ENCODE peak calls at places on chromosomes 1 and 21, in nine cellular contexts. R is small intestine; L is left lung; K is neuronal stem cell; T is pancreas; Z is heart right ventricle; M is fibroblast of lung; A is tibial nerve; F is CD8-positive, alpha-beta memory T cell. X is an unnamed sample. For H3K9me3 and H3K36me3, the result is how much of the 10 kb centered on the place peaks cover.

GRCh38 chr1:230073371-230074035 is 6.5 kb downstream of the GALNT2 start:
- DNase-seq in R (no peak), L (no peak), K (no peak), T (no peak), Z (no peak), M (peak), A (no peak), F (no peak), X (no peak)

GRCh38 chr1:63322248-63322943 is at the start of gene FOXD3:
- DNase-seq in R (peak), L (peak), K (peak), T (peak), Z (peak), M (no peak), A (peak), F (no peak), X (peak)

GRCh38 chr21:34889287-34889536 is 159.9 kb downstream of the RUNX1 start:
- DNase-seq in R (peak), L (peak), K (no peak), T (no peak), Z (peak), M (peak), A (no peak), F (no peak), X (peak)

GRCh38 chr21:43312751-43313169 is 114.2 kb downstream of the SIK1 start:
- DNase-seq in R (no peak), L (peak), K (no peak), T (peak), Z (no peak), M (no peak), A (no peak), F (no peak), X (peak)

GRCh38 chr1:202017385-202018225 is 7.2 kb downstream of the ELF3 start:
- DNase-seq in R (peak), L (peak), K (no peak), T (peak), Z (no peak), M (no peak), A (no peak), F (no peak), X (peak)

GRCh38 chr1:46342084-46342656 is 1.6 kb downstream of the NSUN4 start:
- DNase-seq in R (no peak), L (no peak), K (no peak), T (no peak), Z (no peak), M (peak), A (no peak), F (no peak), X (no peak)

GRCh38 chr21:15204140-15204774 is 139.5 kb upstream of the NRIP1 start:
- DNase-seq in R (no peak), L (no peak), K (no peak), T (no peak), Z (no peak), M (no peak), A (no peak), F (no peak), X (no peak)

GRCh38 chr1:193181985-193182384 is 4.4 kb downstream of the B3GALT2 start:
- DNase-seq in R (no peak), L (no peak), K (no peak), T (no peak), Z (peak), M (peak), A (no peak), F (no peak), X (no peak)

GRCh38 chr1:69504730-69505252 is 62.9 kb upstream of the LRRC7 start:
- DNase-seq in R (no peak), L (no peak), K (no peak), T (no peak), Z (no peak), M (no peak), A (no peak), F (no peak), X (no peak)

GRCh38 chr1:177847843-177848242 is 122.0 kb downstream of the SEC16B start:
- DNase-seq in R (no peak), L (no peak), K (no peak), T (no peak), Z (no peak), M (peak), A (no peak), F (no peak), X (no peak)

GRCh38 chr1:51973587-51974474 is 16.7 kb downstream of the RAB3B start:
- DNase-seq in R (no peak), L (no peak), K (no peak), T (no peak), Z (no peak), M (peak), A (no peak), F (no peak), X (no peak)

GRCh38 chr1:25871086-25871703 is 4.3 kb downstream of the PAQR7 start:
- DNase-seq in R (peak), L (peak), K (no peak), T (no peak), Z (no peak), M (no peak), A (no peak), F (no peak), X (no peak)

GRCh38 chr1:172906778-172907592 is 143.8 kb downstream of the TNFSF18 start:
- DNase-seq in R (peak), L (no peak), K (no peak), T (no peak), Z (no peak), M (peak), A (no peak), F (peak), X (no peak)

GRCh38 chr1:246788895-246789338 is 64.7 kb downstream of the SCCPDH start:
- DNase-seq in R (no peak), L (no peak), K (no peak), T (no peak), Z (no peak), M (peak), A (no peak), F (no peak), X (no peak)

GRCh38 chr21:45291613-45292398 is 4.1 kb upstream of the POFUT2 start:
- DNase-seq in R (no peak), L (peak), K (no peak), T (peak), Z (no peak), M (no peak), A (peak), F (no peak), X (no peak)

GRCh38 chr1:233843523-233844204 is 60.8 kb upstream of the SLC35F3 start:
- DNase-seq in R (no peak), L (no peak), K (no peak), T (no peak), Z (no peak), M (peak), A (no peak), F (no peak), X (no peak)

GRCh38 chr1:226649780-226650179 is 89.3 kb downstream of the ITPKB start:
- DNase-seq in R (no peak), L (no peak), K (no peak), T (peak), Z (no peak), M (peak), A (no peak), F (peak), X (peak)

DNA sequence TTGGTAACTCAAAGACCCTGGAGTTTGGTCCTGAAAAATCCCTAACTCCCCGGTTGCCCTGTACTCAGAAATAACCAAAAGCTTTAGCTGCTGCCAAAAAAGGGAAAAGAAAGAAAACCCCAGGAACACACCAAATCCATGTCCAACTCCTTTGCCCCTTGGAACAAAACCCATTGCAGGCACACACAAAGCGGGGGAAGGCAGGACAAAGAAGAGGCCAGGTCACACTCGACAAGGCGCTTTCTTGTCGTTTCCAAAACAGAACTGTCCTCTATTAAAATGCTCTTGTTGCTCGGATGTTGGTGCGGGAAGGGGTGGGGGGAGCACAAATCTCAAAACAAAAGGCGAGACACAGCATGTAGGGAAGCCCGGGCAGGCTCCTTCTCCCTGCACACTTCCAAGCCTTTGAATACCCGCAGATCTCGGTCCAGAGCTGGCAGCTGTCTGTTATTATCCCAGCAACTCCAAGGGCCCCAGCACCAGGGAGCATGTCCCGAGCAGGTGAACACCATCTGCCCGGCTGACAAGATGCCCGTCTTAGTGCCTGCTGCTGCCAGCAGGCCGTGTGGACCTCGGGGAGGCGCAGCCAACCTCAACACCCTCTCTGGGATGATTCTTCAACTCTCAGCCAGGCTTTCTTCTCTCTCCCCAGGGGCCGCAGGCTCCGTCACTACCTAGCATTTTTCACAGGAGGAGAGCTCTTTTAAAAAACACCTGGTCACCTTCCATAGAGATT is 96.4 kb downstream of the SSBP3 start:
- DNase-seq in R (no peak), L (no peak), K (peak), T (no peak), Z (no peak), M (no peak), A (no peak), F (no peak), X (no peak)
- H3K4me3 ChIP-seq in R (no peak), L (no peak), K (no peak), T (no peak), Z (no peak), M (no peak), A (no peak), F (no peak), X (no peak)

GRCh38 chr1:237580726-237581125 is 310.0 kb downstream of the ZP4 start:
- DNase-seq in R (no peak), L (no peak), K (no peak), T (no peak), Z (no peak), M (no peak), A (no peak), F (no peak), X (no peak)
- H3K9me3 ChIP-seq in R (under half), L (under half), K (under half), T (under half), Z (under half), M (under half), A (under half), F (under half), X (under half)

GRCh38 chr1:31521761-31522555 is 54.4 kb upstream of the TINAGL1 start:
- DNase-seq in R (no peak), L (no peak), K (no peak), T (no peak), Z (no peak), M (no peak), A (no peak), F (no peak), X (no peak)

GRCh38 chr1:31515936-31516335 is 60.4 kb upstream of the TINAGL1 start:
- DNase-seq in R (no peak), L (no peak), K (no peak), T (no peak), Z (no peak), M (no peak), A (no peak), F (no peak), X (no peak)

GRCh38 chr1:31514117-31514516 is 62.2 kb upstream of the TINAGL1 start:
- DNase-seq in R (no peak), L (no peak), K (no peak), T (no peak), Z (no peak), M (no peak), A (no peak), F (no peak), X (no peak)

GRCh38 chr1:31515061-31515775 is 61.1 kb upstream of the TINAGL1 start:
- DNase-seq in R (no peak), L (no peak), K (no peak), T (no peak), Z (no peak), M (no peak), A (no peak), F (no peak), X (no peak)

GRCh38 chr1:31517301-31517700 is 59.0 kb upstream of the TINAGL1 start:
- DNase-seq in R (no peak), L (no peak), K (no peak), T (no peak), Z (no peak), M (no peak), A (no peak), F (no peak), X (no peak)
- H3K36me3 ChIP-seq in R (under half), L (under half), K (under half), T (under half), Z (under half), M (under half), A (under half), F (under half), X (under half)

DNA sequence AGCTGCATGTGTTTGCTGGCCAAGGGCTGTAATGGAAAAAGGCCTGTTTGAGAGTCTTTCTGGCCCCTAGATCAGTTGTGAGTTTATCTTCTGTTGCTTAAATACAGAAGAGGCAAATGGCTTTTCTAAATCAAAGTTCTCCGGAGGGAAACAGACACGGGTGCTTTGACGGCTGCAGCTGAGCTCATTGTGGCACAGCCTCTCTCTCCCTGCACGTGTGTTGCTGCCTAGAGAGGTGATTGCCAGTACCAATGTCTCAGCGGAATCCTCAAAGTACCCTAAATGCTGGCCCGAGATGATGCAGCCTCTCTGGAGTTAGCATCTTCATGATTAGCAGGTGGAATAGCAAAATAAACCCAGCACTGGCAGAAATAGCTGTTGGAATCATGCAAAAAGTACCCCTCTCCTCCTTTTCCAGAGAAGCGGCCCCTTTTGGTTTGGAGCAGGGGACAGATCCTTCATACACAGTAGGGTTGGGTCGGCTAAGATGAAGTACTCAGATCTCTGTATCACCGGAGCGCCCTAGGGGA is 192.2 kb downstream of the PRDM2 start:
- DNase-seq in R (no peak), L (no peak), K (peak), T (no peak), Z (no peak), M (no peak), A (no peak), F (no peak), X (no peak)
- H3K4me3 ChIP-seq in R (peak), L (peak), K (peak), T (no peak), Z (peak), M (no peak), A (no peak), F (no peak), X (peak)

DNA sequence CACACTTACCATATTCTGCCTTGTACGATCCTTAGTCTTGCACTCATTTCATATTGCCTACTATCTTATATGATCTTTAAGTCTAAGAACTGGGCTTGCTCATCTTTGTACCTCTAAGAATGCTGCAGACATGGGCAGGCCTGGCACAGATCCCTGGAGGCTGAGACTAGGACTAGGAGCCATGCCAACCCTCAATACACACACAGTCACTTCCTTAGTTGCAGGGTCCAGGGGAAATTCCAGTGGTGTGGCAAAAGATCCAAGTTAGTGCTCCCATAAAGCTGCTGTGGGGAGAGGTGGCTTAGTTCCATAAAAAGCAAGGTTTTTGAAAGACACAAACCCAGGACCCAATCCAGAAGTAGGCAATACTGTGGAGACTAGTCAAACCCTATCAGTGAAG is 59.9 kb downstream of the CYYR1 start:
- DNase-seq in R (no peak), L (no peak), K (no peak), T (no peak), Z (no peak), M (peak), A (no peak), F (no peak), X (no peak)
- H3K9me3 ChIP-seq in R (under half), L (under half), K (under half), T (under half), Z (under half), M (under half), A (under half), F (under half), X (under half)

GRCh38 chr1:10519016-10519417 is 44.3 kb downstream of the PEX14 start:
- DNase-seq in R (no peak), L (peak), K (no peak), T (no peak), Z (no peak), M (no peak), A (no peak), F (no peak), X (no peak)

GRCh38 chr1:10516244-10516643 is 41.5 kb downstream of the PEX14 start:
- DNase-seq in R (no peak), L (no peak), K (no peak), T (no peak), Z (no peak), M (no peak), A (no peak), F (no peak), X (no peak)

GRCh38 chr1:10517677-10517982 is 42.9 kb downstream of the PEX14 start:
- DNase-seq in R (no peak), L (no peak), K (no peak), T (no peak), Z (no peak), M (no peak), A (no peak), F (no peak), X (no peak)

GRCh38 chr1:10515627-10516026 is 40.9 kb downstream of the PEX14 start:
- DNase-seq in R (no peak), L (peak), K (no peak), T (no peak), Z (no peak), M (no peak), A (no peak), F (no peak), X (no peak)

DNA sequence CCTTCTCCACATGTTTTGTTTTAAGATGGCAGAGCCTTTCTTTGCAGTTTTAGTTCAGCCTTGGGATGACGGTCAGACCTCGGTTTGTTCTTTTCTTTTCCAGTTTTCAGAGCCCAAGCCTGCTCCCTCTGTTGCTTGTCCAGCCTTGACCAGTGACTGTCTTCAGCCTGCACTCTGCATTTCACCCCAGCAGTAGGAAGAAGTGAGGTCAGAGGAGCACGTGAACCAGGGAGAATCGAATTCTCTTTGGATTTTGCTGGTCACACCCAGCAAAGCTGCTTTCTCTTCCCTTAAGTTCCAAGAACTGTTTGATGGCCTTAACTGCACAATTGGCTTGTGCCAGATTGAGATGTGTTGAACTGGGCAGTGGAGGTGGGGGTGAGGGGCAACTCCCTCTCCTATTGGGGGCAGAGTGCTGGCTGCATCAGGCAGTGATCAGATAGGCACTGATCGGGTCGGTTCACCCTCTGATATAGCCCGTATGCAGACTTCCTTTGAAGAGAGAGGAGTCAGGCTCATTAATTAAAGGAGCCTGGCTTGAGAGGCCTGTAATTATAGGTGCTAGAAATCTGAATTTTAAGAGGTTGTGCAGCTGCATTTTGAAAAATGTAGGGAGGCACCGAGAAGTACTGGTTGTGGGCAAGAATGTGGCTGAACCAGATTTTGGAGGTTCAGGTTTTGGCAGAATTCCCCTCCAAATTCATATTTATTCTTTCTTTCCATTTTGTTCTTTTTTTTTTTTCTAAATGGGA is 42.4 kb downstream of the PEX14 start:
- DNase-seq in R (no peak), L (no peak), K (no peak), T (no peak), Z (no peak), M (no peak), A (no peak), F (no peak), X (no peak)
- H3K36me3 ChIP-seq in R (under half), L (under half), K (under half), T (under half), Z (under half), M (under half), A (under half), F (under half), X (under half)

GRCh38 chr1:1275836-1276235 is 2.2 kb upstream of the UBE2J2 start:
- DNase-seq in R (no peak), L (no peak), K (no peak), T (no peak), Z (no peak), M (peak), A (no peak), F (no peak), X (no peak)

GRCh38 chr1:1273535-1274298 is at the start of gene UBE2J2:
- DNase-seq in R (peak), L (peak), K (peak), T (peak), Z (peak), M (peak), A (peak), F (peak), X (peak)

GRCh38 chr1:1273152-1273534 is 511 bp downstream of the UBE2J2 start:
- DNase-seq in R (no peak), L (no peak), K (no peak), T (no peak), Z (no peak), M (no peak), A (no peak), F (no peak), X (no peak)

GRCh38 chr1:1274299-1274930 is 761 bp upstream of the UBE2J2 start:
- DNase-seq in R (no peak), L (no peak), K (no peak), T (no peak), Z (no peak), M (no peak), A (no peak), F (no peak), X (no peak)

GRCh38 chr1:1274931-1275431 is 1.3 kb upstream of the UBE2J2 start:
- DNase-seq in R (no peak), L (no peak), K (no peak), T (no peak), Z (no peak), M (no peak), A (no peak), F (no peak), X (no peak)
- H3K4me3 ChIP-seq in R (no peak), L (peak), K (peak), T (no peak), Z (peak), M (no peak), A (no peak), F (no peak), X (no peak)

DNA sequence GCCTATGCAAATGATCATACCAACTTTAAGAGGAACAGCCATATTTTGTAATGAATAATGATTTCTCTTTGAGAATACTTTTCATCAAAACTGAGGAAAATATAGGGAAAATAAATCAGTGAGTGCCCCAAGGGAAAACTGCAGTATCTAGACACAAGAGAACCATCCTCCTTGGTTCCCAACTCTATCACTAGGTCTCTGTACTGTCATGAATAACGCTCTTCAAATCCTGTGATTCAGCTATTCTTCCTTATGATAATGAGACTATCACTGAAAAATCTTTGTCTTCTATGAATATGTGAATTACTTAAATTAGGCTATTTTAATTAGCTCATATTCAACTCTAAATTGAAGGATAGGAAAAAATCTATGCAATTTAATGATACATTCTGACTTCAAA is 2.3 kb downstream of the OR2L5 start:
- DNase-seq in R (no peak), L (no peak), K (no peak), T (no peak), Z (no peak), M (no peak), A (no peak), F (no peak), X (no peak)
- H3K9me3 ChIP-seq in R (under half), L (under half), K (under half), T (under half), Z (under half), M (under half), A (under half), F (under half), X (under half)

GRCh38 chr1:232423591-232423990 is 206.3 kb downstream of the SIPA1L2 start:
- DNase-seq in R (no peak), L (no peak), K (no peak), T (no peak), Z (no peak), M (no peak), A (no peak), F (no peak), X (no peak)
- H3K36me3 ChIP-seq in R (under half), L (under half), K (under half), T (under half), Z (under half), M (under half), A (under half), F (under half), X (under half)

X was measured in Caco-2.